ENCODE peak calls at places on chromosome 10, in nine cellular contexts. R is neuronal stem cell; A is LoVo; Q is stimulated activated CD4-positive, alpha-beta T cell treated with anti-CD3 and anti-CD28 coated beads, Interleukin-4, amount 100 ng/mL, for 24 hours; G is tibial nerve; H is amniotic stem cell; T is HT1080; E is BJ; O is GM03348. B is an unnamed sample.

GRCh38 chr10:60714242-60714641 is 64.0 kb upstream of the CDK1 start:
- DNase-seq in A (no peak), E (no peak), T (no peak), Q (no peak), G (no peak), R (no peak), H (no peak), O (no peak), B (no peak)

GRCh38 chr10:31134303-31134928 is 102.8 kb upstream of the ZNF438 start:
- DNase-seq in Q (peak), T (peak), O (peak), E (no peak), G (no peak), R (no peak), H (no peak), A (peak), B (peak)

GRCh38 chr10:11546581-11546980 is 64.9 kb downstream of the USP6NL start:
- DNase-seq in H (no peak), G (no peak), R (no peak), Q (no peak), O (peak), T (no peak), E (no peak), A (no peak), B (no peak)

GRCh38 chr10:124552877-124553276 is 91.3 kb downstream of the LHPP start:
- DNase-seq in E (no peak), A (no peak), G (no peak), Q (no peak), H (no peak), T (no peak), O (no peak), R (no peak), B (no peak)

GRCh38 chr10:99870051-99870730 is 87.8 kb downstream of the ABCC2 start:
- DNase-seq in T (peak), O (no peak), E (no peak), A (no peak), G (no peak), Q (peak), R (no peak), H (no peak), B (peak)

GRCh38 chr10:128083191-128083895 is 42.9 kb downstream of the MKI67 start:
- DNase-seq in Q (no peak), R (no peak), E (no peak), G (no peak), H (no peak), A (no peak), T (no peak), O (no peak), B (no peak)

GRCh38 chr10:24882047-24882698 is 70.2 kb downstream of the PRTFDC1 start:
- DNase-seq in Q (peak), G (no peak), A (no peak), O (peak), T (no peak), E (no peak), R (no peak), H (no peak), B (no peak)

GRCh38 chr10:77553311-77553710 is 84.3 kb downstream of the KCNMA1 start:
- DNase-seq in A (no peak), E (no peak), O (no peak), H (no peak), Q (no peak), T (no peak), G (no peak), R (no peak), B (no peak)

GRCh38 chr10:80452688-80453391 is 1.3 kb upstream of the TSPAN14 start:
- DNase-seq in A (no peak), H (no peak), E (no peak), R (no peak), Q (no peak), G (no peak), T (no peak), O (no peak), B (no peak)

GRCh38 chr10:132684164-132684891 is 101.6 kb downstream of the NKX6-2 start:
- DNase-seq in R (no peak), O (peak), T (peak), A (no peak), E (no peak), G (no peak), Q (peak), H (no peak), B (peak)

GRCh38 chr10:47379901-47380300 is 4.2 kb downstream of the ZNF488 start:
- DNase-seq in H (no peak), Q (no peak), E (no peak), A (no peak), R (no peak), T (no peak), G (no peak), O (no peak), B (no peak)